ENCODE peak calls at places on chromosomes 11 and 22, in four cellular contexts. L is WERI-Rb-1, C is ovary, P is right lobe of liver. I is an unnamed sample.

GRCh38 chr11:34351687-34352469 is 5.9 kb downstream of the ABTB2 start:
- DNase-seq in C (no peak), L (no peak), P (no peak), I (no peak)

GRCh38 chr11:3156661-3157311 is 8.3 kb downstream of the OSBPL5 start:
- DNase-seq in P (peak; percentile 10), L (no peak), C (peak; percentile 15), I (peak; percentile 53)

GRCh38 chr11:118418770-118419169 is 17.4 kb downstream of the ATP5MG start:
- DNase-seq in L (no peak), P (no peak), C (no peak), I (no peak)

GRCh38 chr11:47669856-47670255 is 27.5 kb upstream of the MTCH2 start:
- DNase-seq in C (no peak), L (no peak), P (no peak), I (no peak)

GRCh38 chr22:46604306-46604690 is 15.9 kb upstream of the GRAMD4 start:
- DNase-seq in C (no peak), P (no peak), L (no peak), I (peak; percentile 70)

GRCh38 chr11:70471254-70471653 is 72.9 kb downstream of the CTTN start:
- DNase-seq in L (peak; percentile 62), C (no peak), P (no peak), I (no peak)

GRCh38 chr22:40235418-40235817 is 57.7 kb downstream of the TNRC6B start:
- DNase-seq in L (no peak), C (no peak), P (no peak), I (no peak)

GRCh38 chr11:77233011-77233410 is 68.5 kb downstream of the GDPD4 start:
- DNase-seq in L (peak; percentile 46), C (no peak), P (no peak), I (no peak)

GRCh38 chr22:39493759-39494158 is 8.3 kb upstream of the MIEF1 start:
- DNase-seq in P (no peak), C (no peak), L (no peak), I (peak; percentile 5)

GRCh38 chr22:32665676-32666075 is 135.8 kb upstream of the TIMP3 start:
- DNase-seq in L (no peak), C (no peak), P (no peak), I (no peak)

GRCh38 chr11:71333473-71333872 is 81.1 kb upstream of the SHANK2 start:
- DNase-seq in C (no peak), L (no peak), P (no peak), I (no peak)

GRCh38 chr11:68938088-68938487 is 34.4 kb downstream of the IGHMBP2 start:
- DNase-seq in L (no peak), C (no peak), P (no peak), I (no peak)

GRCh38 chr11:10878408-10879214 is 20.8 kb upstream of the ZBED5 start:
- DNase-seq in C (no peak), L (peak; percentile 58), P (no peak), I (no peak)

GRCh38 chr11:10908215-10908990 is 50.5 kb upstream of the ZBED5 start:
- DNase-seq in P (no peak), L (no peak), C (no peak), I (no peak)

GRCh38 chr11:11545285-11546275 is 76.2 kb downstream of the GALNT18 start:
- DNase-seq in L (peak; percentile 54), C (no peak), P (no peak), I (no peak)

GRCh38 chr22:46123694-46124382 is 26.5 kb upstream of the PPARA start:
- DNase-seq in L (no peak), C (no peak), P (no peak), I (no peak)

GRCh38 chr11:2796091-2796490 is 89.5 kb downstream of the CDKN1C start:
- DNase-seq in L (no peak), C (peak; percentile 21), P (no peak), I (no peak)

GRCh38 chr22:41557401-41558240 is 3.2 kb upstream of the CSDC2 start:
- DNase-seq in P (peak; percentile 72), L (peak; percentile 42), C (peak; percentile 95), I (peak; percentile 75)

GRCh38 chr11:76392889-76393288 is 11.8 kb downstream of the GVQW3 start:
- DNase-seq in P (no peak), L (no peak), C (no peak), I (no peak)

GRCh38 chr11:126585388-126586302 is 230.2 kb downstream of the ST3GAL4 start:
- DNase-seq in L (peak; percentile 55), C (peak; percentile 72), P (peak; percentile 30), I (no peak)

GRCh38 chr11:13343931-13344717 is 66.5 kb downstream of the BMAL1 start:
- DNase-seq in C (peak; percentile 70), P (peak; percentile 36), L (peak; percentile 59), I (no peak)

GRCh38 chr11:43676933-43677332 is 3.6 kb upstream of the HSD17B12 start:
- DNase-seq in L (no peak), C (no peak), P (no peak), I (no peak)

GRCh38 chr22:21012446-21013407 is 2.2 kb upstream of the P2RX6 start:
- DNase-seq in L (no peak), P (no peak), C (no peak), I (no peak)

GRCh38 chr11:73177380-73178091 is 35.4 kb upstream of the FCHSD2 start:
- DNase-seq in C (peak; percentile 60), L (no peak), P (no peak), I (peak; percentile 53)

GRCh38 chr11:93370260-93370659 is 39.7 kb downstream of the DEUP1 start:
- DNase-seq in P (no peak), L (no peak), C (no peak), I (no peak)

GRCh38 chr22:19896665-19897355 is 42.1 kb upstream of the GNB1L start:
- DNase-seq in L (peak; percentile 69), P (no peak), C (no peak), I (no peak)

GRCh38 chr11:70595016-70595415 is 196.7 kb downstream of the CTTN start:
- DNase-seq in P (no peak), L (no peak), C (no peak), I (no peak)

GRCh38 chr11:71283960-71284359 is 31.6 kb upstream of the SHANK2 start:
- DNase-seq in L (no peak), C (no peak), P (no peak), I (peak; percentile 86)

GRCh38 chr11:30016588-30017363 is at the start of gene KCNA4:
- DNase-seq in C (no peak), L (peak; percentile 56), P (no peak), I (peak; percentile 51)

GRCh38 chr11:114019046-114019445 is 40.5 kb upstream of the ZBTB16 start:
- DNase-seq in C (no peak), L (no peak), P (no peak), I (no peak)

GRCh38 chr11:27699926-27700350 is 317 bp downstream of the BDNF start:
- DNase-seq in P (no peak), L (peak; percentile 8), C (no peak), I (peak; percentile 45)
- H3K27ac ChIP-seq in P (no peak overlapping the region), L (no peak overlapping the region), C (no peak overlapping the region), I (no peak overlapping the region)

DNA sequence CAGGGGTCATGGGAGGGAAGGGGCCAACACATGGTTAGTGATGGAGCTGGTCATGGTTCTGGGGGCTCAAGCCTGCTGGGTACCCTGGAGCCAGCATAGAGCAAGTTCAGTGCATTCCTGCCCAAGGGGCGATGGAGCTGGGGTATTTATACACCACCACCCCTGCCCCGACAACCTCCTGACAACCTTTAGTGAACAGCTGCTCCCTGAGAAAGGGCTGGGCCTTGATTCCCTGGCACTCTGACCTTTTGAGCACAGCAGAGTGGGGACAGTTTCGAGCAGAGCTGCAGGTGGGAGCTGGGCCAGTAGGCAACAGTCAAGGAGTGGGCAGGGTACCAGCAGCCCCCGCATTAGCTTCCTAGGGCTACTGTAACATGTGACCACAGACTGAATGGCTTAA is 6.0 kb downstream of the PARVG start:
- DNase-seq in L (no peak), P (no peak), C (no peak), I (no peak)
- H3K27me3 ChIP-seq in L (no peaks in the 10 kb centered on the region), P (no peaks in the 10 kb centered on the region), C (no peaks in the 10 kb centered on the region), I (peaks cover 15% of the 10 kb centered on the region)

DNA sequence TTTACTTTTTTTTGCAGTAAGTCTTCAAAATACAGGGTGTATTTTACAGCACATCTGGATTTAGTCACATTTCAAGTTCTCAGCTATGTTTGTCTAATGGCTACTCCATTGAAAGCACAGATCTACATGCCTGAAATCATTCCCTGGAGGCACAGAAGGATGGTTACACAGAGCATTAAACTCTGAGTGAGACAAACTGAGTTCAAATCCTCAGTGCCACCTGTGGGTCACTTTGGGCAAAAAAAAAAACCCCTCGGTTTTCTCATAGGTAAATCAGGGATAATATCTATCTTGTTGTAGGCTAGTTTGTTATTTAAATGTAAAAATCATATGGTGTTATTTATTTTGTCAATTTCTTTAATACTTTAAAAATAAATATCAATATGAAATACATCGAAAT is 7.7 kb downstream of the ANKRD49 start:
- DNase-seq in C (no peak), P (no peak), L (no peak), I (no peak)
- H3K27ac ChIP-seq in C (no peak overlapping the region), P (no peak overlapping the region), L (no peak overlapping the region), I (no peak overlapping the region)

GRCh38 chr11:125483592-125483991 is 12.5 kb downstream of the FEZ1 start:
- DNase-seq in L (peak; percentile 40), C (no peak), P (no peak), I (no peak)

GRCh38 chr11:125479113-125479512 is 17.0 kb downstream of the FEZ1 start:
- DNase-seq in P (no peak), C (no peak), L (no peak), I (no peak)

GRCh38 chr11:125476721-125477120 is 19.3 kb downstream of the FEZ1 start:
- DNase-seq in C (no peak), L (no peak), P (no peak), I (no peak)

GRCh38 chr11:125481531-125481930 is 14.5 kb downstream of the FEZ1 start:
- DNase-seq in P (no peak), C (no peak), L (no peak), I (no peak)
- H3K27me3 ChIP-seq in P (no peaks in the 10 kb centered on the region), C (no peaks in the 10 kb centered on the region), L (peaks cover 76% of the 10 kb centered on the region), I (no peaks in the 10 kb centered on the region)

I was measured in lower lobe of right lung.